ENCODE peak calls at places on chromosomes 7 and 10, in four cellular contexts. One of them, this sample, is unnamed.

GRCh38 chr10:102775201-102775972 is 31.6 kb downstream of the WBP1L start:
- DNase-seq in Karpas-422: no peak
- DNase-seq in PC-3: no peak
- DNase-seq in T-helper 1 cell: no peak
- DNase-seq in this sample: no peak

GRCh38 chr7:84492565-84493034 is 298.0 kb upstream of the SEMA3A start:
- DNase-seq in T-helper 1 cell: no peak
- DNase-seq in Karpas-422: no peak
- DNase-seq in PC-3: no peak
- DNase-seq in this sample: no peak

GRCh38 chr10:97042716-97043562 is 142.8 kb downstream of the SLIT1 start:
- DNase-seq in T-helper 1 cell: no peak
- DNase-seq in PC-3: no peak
- DNase-seq in Karpas-422: no peak
- DNase-seq in this sample: no peak

GRCh38 chr7:158053516-158053915 is 534.1 kb downstream of the PTPRN2 start:
- DNase-seq in PC-3: no peak
- DNase-seq in T-helper 1 cell: no peak
- DNase-seq in Karpas-422: no peak
- DNase-seq in this sample: no peak

GRCh38 chr7:1697499-1698125 is 27.5 kb downstream of the ELFN1 start:
- DNase-seq in PC-3: no peak
- DNase-seq in Karpas-422: no peak
- DNase-seq in T-helper 1 cell: no peak
- DNase-seq in this sample: no peak

GRCh38 chr10:37488792-37489657 is 363.6 kb downstream of the ANKRD30A start:
- DNase-seq in PC-3: peak
- DNase-seq in Karpas-422: no peak
- DNase-seq in T-helper 1 cell: no peak
- DNase-seq in this sample: peak

GRCh38 chr10:85607296-85607695 is 759.3 kb downstream of the GRID1 start:
- DNase-seq in PC-3: no peak
- DNase-seq in T-helper 1 cell: no peak
- DNase-seq in Karpas-422: no peak
- DNase-seq in this sample: no peak

GRCh38 chr10:132724436-132724835 is 61.5 kb downstream of the NKX6-2 start:
- DNase-seq in PC-3: no peak
- DNase-seq in Karpas-422: no peak
- DNase-seq in T-helper 1 cell: no peak
- DNase-seq in this sample: no peak

GRCh38 chr10:52952391-52953079 is 180.0 kb upstream of the MBL2 start:
- DNase-seq in Karpas-422: no peak
- DNase-seq in PC-3: no peak
- DNase-seq in T-helper 1 cell: no peak
- DNase-seq in this sample: no peak

GRCh38 chr7:127419196-127419595 is 26.7 kb upstream of the ZNF800 start:
- DNase-seq in Karpas-422: no peak
- DNase-seq in T-helper 1 cell: no peak
- DNase-seq in PC-3: no peak
- DNase-seq in this sample: no peak

GRCh38 chr10:1762066-1762465 is 24.7 kb upstream of the ADARB2 start:
- DNase-seq in Karpas-422: no peak
- DNase-seq in PC-3: no peak
- DNase-seq in T-helper 1 cell: no peak
- DNase-seq in this sample: no peak

GRCh38 chr7:36605662-36606441 is 118.4 kb downstream of the AOAH start:
- DNase-seq in PC-3: no peak
- DNase-seq in Karpas-422: no peak
- DNase-seq in T-helper 1 cell: no peak
- DNase-seq in this sample: no peak

GRCh38 chr7:107089627-107090026 is 45.1 kb downstream of the PRKAR2B start:
- DNase-seq in PC-3: no peak
- DNase-seq in T-helper 1 cell: no peak
- DNase-seq in Karpas-422: no peak
- DNase-seq in this sample: no peak

GRCh38 chr10:78211476-78212110 is 177.9 kb downstream of the RPS24 start:
- DNase-seq in T-helper 1 cell: no peak
- DNase-seq in PC-3: peak
- DNase-seq in Karpas-422: peak
- DNase-seq in this sample: peak

GRCh38 chr10:118449521-118449920 is 107.4 kb upstream of the FAM204A start:
- DNase-seq in PC-3: no peak
- DNase-seq in T-helper 1 cell: no peak
- DNase-seq in Karpas-422: no peak
- DNase-seq in this sample: no peak

GRCh38 chr10:73647211-73647874 is 6.1 kb upstream of the MYOZ1 start:
- DNase-seq in T-helper 1 cell: no peak
- DNase-seq in PC-3: no peak
- DNase-seq in Karpas-422: no peak
- DNase-seq in this sample: no peak

GRCh38 chr7:76220185-76221057 is 18.7 kb downstream of the SRRM3 start:
- DNase-seq in PC-3: peak
- DNase-seq in Karpas-422: no peak
- DNase-seq in T-helper 1 cell: no peak
- DNase-seq in this sample: peak

GRCh38 chr7:30816291-30817059 is 45.3 kb downstream of the MINDY4 start:
- DNase-seq in T-helper 1 cell: no peak
- DNase-seq in Karpas-422: no peak
- DNase-seq in PC-3: no peak
- DNase-seq in this sample: no peak

GRCh38 chr10:95408148-95408930 is 117.5 kb upstream of the PDLIM1 start:
- DNase-seq in Karpas-422: no peak
- DNase-seq in T-helper 1 cell: no peak
- DNase-seq in PC-3: peak
- DNase-seq in this sample: peak

GRCh38 chr7:30285531-30286284 is 1.3 kb downstream of the ZNRF2 start:
- DNase-seq in T-helper 1 cell: peak
- DNase-seq in Karpas-422: peak
- DNase-seq in PC-3: peak
- DNase-seq in this sample: peak

GRCh38 chr10:93062499-93063216 is 2.1 kb downstream of the CYP26C1 start:
- DNase-seq in PC-3: no peak
- DNase-seq in T-helper 1 cell: peak
- DNase-seq in Karpas-422: no peak
- DNase-seq in this sample: no peak

GRCh38 chr10:98135222-98135899 is 904 bp downstream of the R3HCC1L start:
- DNase-seq in Karpas-422: no peak
- DNase-seq in PC-3: no peak
- DNase-seq in T-helper 1 cell: no peak
- DNase-seq in this sample: no peak

GRCh38 chr7:11335951-11336350 is 362.3 kb downstream of the PHF14 start:
- DNase-seq in PC-3: no peak
- DNase-seq in T-helper 1 cell: no peak
- DNase-seq in Karpas-422: no peak
- DNase-seq in this sample: no peak

GRCh38 chr7:20651960-20652544 is 36.6 kb downstream of the ABCB5 start:
- DNase-seq in T-helper 1 cell: no peak
- DNase-seq in Karpas-422: no peak
- DNase-seq in PC-3: peak
- DNase-seq in this sample: peak

GRCh38 chr7:87445897-87446296 is 29.6 kb downstream of the ABCB4 start:
- DNase-seq in PC-3: no peak
- DNase-seq in T-helper 1 cell: no peak
- DNase-seq in Karpas-422: no peak
- DNase-seq in this sample: no peak

GRCh38 chr10:15385552-15386455 is 14.7 kb upstream of the FAM171A1 start:
- DNase-seq in PC-3: no peak
- DNase-seq in T-helper 1 cell: no peak
- DNase-seq in Karpas-422: no peak
- DNase-seq in this sample: no peak

GRCh38 chr7:144384071-144384470 is 19.4 kb downstream of the NOBOX start:
- DNase-seq in T-helper 1 cell: no peak
- DNase-seq in PC-3: no peak
- DNase-seq in Karpas-422: no peak
- DNase-seq in this sample: peak

GRCh38 chr10:132410056-132410778 is 13.2 kb downstream of the PWWP2B start:
- DNase-seq in PC-3: no peak
- DNase-seq in Karpas-422: no peak
- DNase-seq in T-helper 1 cell: no peak
- DNase-seq in this sample: no peak

GRCh38 chr10:3095373-3096139 is 28.2 kb downstream of the PFKP start:
- DNase-seq in T-helper 1 cell: no peak
- DNase-seq in PC-3: peak
- DNase-seq in Karpas-422: no peak
- DNase-seq in this sample: peak

GRCh38 chr7:696426-697258 is 29.9 kb upstream of the DNAAF5 start:
- DNase-seq in Karpas-422: no peak
- DNase-seq in T-helper 1 cell: no peak
- DNase-seq in PC-3: no peak
- DNase-seq in this sample: no peak

GRCh38 chr7:132458685-132459084 is 117.6 kb downstream of the PLXNA4 start:
- DNase-seq in PC-3: no peak
- DNase-seq in Karpas-422: no peak
- DNase-seq in T-helper 1 cell: no peak
- DNase-seq in this sample: no peak

GRCh38 chr10:6665847-6666246 is 85.8 kb upstream of the PRKCQ start:
- DNase-seq in PC-3: no peak
- DNase-seq in T-helper 1 cell: peak
- DNase-seq in Karpas-422: no peak
- DNase-seq in this sample: no peak

GRCh38 chr10:11302181-11302580 is 284.5 kb downstream of the CELF2 start:
- DNase-seq in T-helper 1 cell: no peak
- DNase-seq in PC-3: no peak
- DNase-seq in Karpas-422: no peak
- DNase-seq in this sample: no peak